ENCODE peak calls at places on chromosomes 1 and 21, in five cellular contexts. S, Z, Q, N and O are unnamed samples.

GRCh38 chr1:210882414-210883221 is 251.3 kb downstream of the KCNH1 start:
- DNase-seq in S (peak; percentile 61), Z (no peak), Q (no peak), N (no peak), O (no peak)

GRCh38 chr21:31558839-31559367 is 100.6 kb upstream of the SOD1 start:
- DNase-seq in S (peak; percentile 98), Z (peak; percentile 70), Q (peak; percentile 89), N (peak; percentile 90), O (no peak)

GRCh38 chr1:15475737-15476314 is at the start of gene CELA2B:
- DNase-seq in S (no peak), Z (no peak), Q (no peak), N (no peak), O (no peak)

GRCh38 chr1:195195423-195196057 is 1412.7 kb downstream of the KCNT2 start:
- DNase-seq in S (peak; percentile 8), Z (no peak), Q (no peak), N (no peak), O (no peak)

GRCh38 chr21:26169061-26169610 is 1.4 kb downstream of the APP start:
- DNase-seq in S (peak; percentile 88), Z (peak; percentile 39), Q (peak; percentile 49), N (peak; percentile 73), O (no peak)

GRCh38 chr1:155324717-155325595 is 4.3 kb downstream of the RUSC1 start:
- DNase-seq in S (peak; percentile 81), Z (no peak), Q (peak; percentile 77), N (no peak), O (peak; percentile 39)

GRCh38 chr1:66383168-66383567 is 150.8 kb upstream of the SGIP1 start:
- DNase-seq in S (no peak), Z (no peak), Q (no peak), N (no peak), O (no peak)

GRCh38 chr1:222334026-222334680 is 213.8 kb downstream of the HHIPL2 start:
- DNase-seq in S (peak; percentile 69), Z (no peak), Q (no peak), N (no peak), O (no peak)

GRCh38 chr1:53081384-53082066 is 19.5 kb downstream of the PODN start:
- DNase-seq in S (no peak), Z (no peak), Q (no peak), N (no peak), O (no peak)

GRCh38 chr1:172870901-172871606 is 179.7 kb downstream of the TNFSF18 start:
- DNase-seq in S (peak; percentile 48), Z (no peak), Q (no peak), N (no peak), O (no peak)

GRCh38 chr1:212244441-212244840 is 40.8 kb upstream of the PPP2R5A start:
- DNase-seq in S (no peak), Z (no peak), Q (no peak), N (no peak), O (no peak)

GRCh38 chr1:165408518-165408917 is 36.4 kb downstream of the RXRG start:
- DNase-seq in S (peak; percentile 60), Z (peak; percentile 17), Q (no peak), N (no peak), O (peak; percentile 22)

GRCh38 chr1:169460193-169460833 is 25.4 kb downstream of the SLC19A2 start:
- DNase-seq in S (peak; percentile 64), Z (no peak), Q (no peak), N (no peak), O (peak; percentile 18)

GRCh38 chr1:180534199-180534598 is 24.6 kb upstream of the OVAAL start:
- DNase-seq in S (peak; percentile 43), Z (no peak), Q (no peak), N (no peak), O (no peak)

GRCh38 chr1:200081982-200082272 is 54.4 kb downstream of the NR5A2 start:
- DNase-seq in S (no peak), Z (no peak), Q (no peak), N (no peak), O (no peak)

GRCh38 chr1:178397678-178398077 is 99.1 kb downstream of the CLEC20A start:
- DNase-seq in S (peak; percentile 46), Z (no peak), Q (no peak), N (no peak), O (no peak)

GRCh38 chr1:64516301-64516700 is 46.4 kb downstream of the CACHD1 start:
- DNase-seq in S (peak; percentile 73), Z (no peak), Q (no peak), N (no peak), O (no peak)

GRCh38 chr1:219837274-219837993 is 90.9 kb downstream of the SLC30A10 start:
- DNase-seq in S (peak; percentile 61), Z (peak; percentile 66), Q (no peak), N (no peak), O (no peak)

GRCh38 chr1:109281680-109282496 is 1.1 kb downstream of the PSRC1 start:
- DNase-seq in S (peak; percentile 27), Z (peak; percentile 41), Q (no peak), N (no peak), O (peak; percentile 69)

GRCh38 chr1:109279615-109280278 is 3.2 kb downstream of the PSRC1 start:
- DNase-seq in S (no peak), Z (no peak), Q (no peak), N (no peak), O (no peak)

GRCh38 chr1:109282952-109283747 is at the start of gene PSRC1:
- DNase-seq in S (peak; percentile 99), Z (peak; percentile 98), Q (peak; percentile 97), N (peak; percentile 97), O (peak; percentile 92)

GRCh38 chr1:109282497-109282951 is 421 bp downstream of the PSRC1 start:
- DNase-seq in S (no peak), Z (no peak), Q (no peak), N (no peak), O (no peak)

DNA sequence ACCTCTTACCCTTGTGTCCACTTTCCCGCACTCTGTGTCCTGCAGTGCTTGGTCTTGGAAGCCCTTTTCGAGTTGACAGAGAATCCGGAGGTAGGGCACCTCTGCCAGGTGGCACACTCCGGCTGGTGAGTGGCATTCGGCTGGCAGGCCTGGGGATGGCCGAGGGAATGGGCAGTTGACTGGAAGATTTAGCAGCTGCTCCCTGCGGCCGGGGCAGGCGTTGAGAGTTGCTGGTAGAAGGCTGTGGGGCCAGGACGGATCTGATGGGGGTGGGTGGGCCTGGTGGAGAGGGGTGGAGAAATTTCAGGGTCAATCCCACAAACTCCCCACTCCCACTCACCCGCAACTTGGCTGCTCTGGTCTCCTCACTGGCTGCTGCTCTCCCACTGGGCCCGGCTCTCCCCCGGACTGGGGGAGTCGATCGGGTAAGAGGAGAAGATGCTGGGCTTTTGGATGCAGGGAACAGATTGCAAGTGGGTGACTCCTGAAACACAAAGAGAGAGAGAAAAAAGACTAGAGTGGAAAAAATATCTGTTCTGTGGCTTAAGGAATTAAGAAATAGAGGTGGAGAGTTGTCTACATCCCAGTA is 2.1 kb downstream of the PSRC1 start:
- DNase-seq in S (no peak), Z (no peak), Q (no peak), N (no peak), O (no peak)
- H3K27ac ChIP-seq in S (no peak overlapping the region), Z (no peak overlapping the region), Q (no peak overlapping the region), N (peak overlapping the region; percentile 31), O (no peak overlapping the region)

GRCh38 chr1:74753104-74753503 is 20.2 kb downstream of the TYW3 start:
- DNase-seq in S (no peak), Z (no peak), Q (no peak), N (no peak), O (no peak)

DNA sequence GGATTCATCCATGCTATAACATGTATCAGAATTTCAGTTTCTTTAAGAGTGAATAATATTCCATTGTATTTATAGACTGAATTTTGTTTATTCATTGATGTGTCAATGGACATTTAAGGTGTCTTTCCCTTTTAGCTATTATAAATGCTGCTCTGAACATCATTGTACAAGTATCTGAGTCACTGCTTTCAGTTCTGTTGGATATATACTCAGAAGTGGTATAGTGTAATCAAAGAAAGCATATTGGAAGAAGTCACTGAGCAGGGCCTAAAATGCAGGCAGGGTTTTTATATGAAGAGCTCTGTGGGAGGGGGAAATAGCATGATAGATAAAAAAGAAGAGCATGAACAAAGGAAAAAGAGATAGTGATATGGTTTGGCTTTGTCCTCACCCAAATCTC is 22.5 kb downstream of the TYW3 start:
- DNase-seq in S (no peak), Z (no peak), Q (no peak), N (no peak), O (no peak)
- H3K27ac ChIP-seq in S (no peak overlapping the region), Z (no peak overlapping the region), Q (no peak overlapping the region), N (no peak overlapping the region), O (no peak overlapping the region)

GRCh38 chr1:89608627-89609338 is 24.1 kb upstream of the LRRC8C start:
- DNase-seq in S (no peak), Z (no peak), Q (peak; percentile 14), N (no peak), O (no peak)
- H3K27ac ChIP-seq in S (peak overlapping the region; percentile 34), Z (peak overlapping the region; percentile 72), Q (peak overlapping the region; percentile 3), N (no peak overlapping the region), O (no peak overlapping the region)

GRCh38 chr1:106880226-106880625 is 176.2 kb upstream of the PRMT6 start:
- DNase-seq in S (no peak), Z (no peak), Q (no peak), N (no peak), O (no peak)
- H3K27ac ChIP-seq in S (no peak overlapping the region), Z (no peak overlapping the region), Q (no peak overlapping the region), N (no peak overlapping the region), O (no peak overlapping the region)